ENCODE peak calls at places on chromosomes 11 and 22, in four cellular contexts. B is posterior cingulate gyrus, E is ovary, W is T-helper 9 cell. M is an unnamed sample.

GRCh38 chr11:103465555-103466140 is 356.4 kb downstream of the DYNC2H1 start:
- DNase-seq in B (no peak), E (no peak), W (no peak), M (no peak)

GRCh38 chr11:17389205-17389956 is 922 bp upstream of the KCNJ11 start:
- DNase-seq in B (no peak), E (peak), W (peak), M (peak)

GRCh38 chr11:71518506-71519471 is 8.3 kb upstream of the KRTAP5-7 start:
- DNase-seq in B (no peak), E (no peak), W (no peak), M (no peak)

GRCh38 chr11:67615455-67616430 is 9.0 kb downstream of the NDUFV1 start:
- DNase-seq in B (no peak), E (no peak), W (no peak), M (peak)

GRCh38 chr11:129249351-129249750 is 57.2 kb upstream of the ARHGAP32 start:
- DNase-seq in B (no peak), E (no peak), W (no peak), M (no peak)

GRCh38 chr11:131498631-131499053 is 128.2 kb downstream of the NTM start:
- DNase-seq in B (peak), E (no peak), W (no peak), M (no peak)

GRCh38 chr11:113167599-113167998 is 146.8 kb upstream of the TTC12 start:
- DNase-seq in B (no peak), E (no peak), W (no peak), M (no peak)

GRCh38 chr11:69417211-69418085 is 64.0 kb upstream of the LINC01488 start:
- DNase-seq in B (no peak), E (no peak), W (no peak), M (no peak)

GRCh38 chr11:132653237-132653636 is 879.1 kb downstream of the OPCML start:
- DNase-seq in B (no peak), E (no peak), W (no peak), M (no peak)

GRCh38 chr11:110059706-110060430 is 33.3 kb upstream of the ZC3H12C start:
- DNase-seq in B (no peak), E (no peak), W (no peak), M (no peak)

GRCh38 chr11:133576351-133576750 is 44.0 kb upstream of the OPCML start:
- DNase-seq in B (no peak), E (no peak), W (no peak), M (no peak)

GRCh38 chr22:20562607-20563463 is 55.4 kb downstream of the MED15 start:
- DNase-seq in B (peak), E (no peak), W (no peak), M (no peak)

GRCh38 chr22:47034076-47034808 is 271.8 kb downstream of the TBC1D22A start:
- DNase-seq in B (peak), E (no peak), W (no peak), M (no peak)

GRCh38 chr11:50170115-50170514 is 137.4 kb downstream of the OR4C45 start:
- DNase-seq in B (peak), E (no peak), W (no peak), M (no peak)

GRCh38 chr11:116946414-116946813 is 109.0 kb upstream of the APOA1 start:
- DNase-seq in B (no peak), E (no peak), W (no peak), M (no peak)

GRCh38 chr11:2526808-2527381 is 82.1 kb downstream of the KCNQ1 start:
- DNase-seq in B (peak), E (peak), W (no peak), M (peak)

GRCh38 chr22:27327981-27328721 is 473.4 kb downstream of the MN1 start:
- DNase-seq in B (no peak), E (no peak), W (no peak), M (peak)

GRCh38 chr11:61163714-61164609 is 2.7 kb upstream of the VPS37C start:
- DNase-seq in B (no peak), E (no peak), W (no peak), M (no peak)

GRCh38 chr11:12724301-12725046 is 50.3 kb downstream of the TEAD1 start:
- DNase-seq in B (no peak), E (peak), W (no peak), M (peak)

GRCh38 chr22:27718186-27719032 is 83.1 kb downstream of the MN1 start:
- DNase-seq in B (no peak), E (peak), W (no peak), M (peak)

GRCh38 chr22:33034753-33035152 is 23.4 kb downstream of the SYN3 start:
- DNase-seq in B (no peak), E (no peak), W (no peak), M (no peak)

GRCh38 chr11:28529540-28530410 is 421.6 kb downstream of the METTL15 start:
- DNase-seq in B (no peak), E (no peak), W (no peak), M (peak)

GRCh38 chr11:94669032-94669431 is 99.1 kb upstream of the AMOTL1 start:
- DNase-seq in B (no peak), E (no peak), W (no peak), M (no peak)